ENCODE peak calls at places on chromosomes 2 and 18, in ten cellular contexts. X, E, T, A, V, P, L, O, W and N are unnamed samples.

GRCh38 chr2:46901611-46902010 is 14.0 kb downstream of the MCFD2 start:
- DNase-seq in P (no peak), V (no peak), X (no peak), O (no peak), A (no peak), T (no peak), E (no peak), L (no peak), W (no peak), N (no peak)

GRCh38 chr2:83234291-83234690 is 1224.8 kb downstream of the SUCLG1 start:
- DNase-seq in E (no peak), A (no peak), W (no peak), L (no peak), X (no peak), V (no peak), T (no peak), P (no peak), O (no peak), N (no peak)

GRCh38 chr2:226798422-226799210 is 1.0 kb downstream of the IRS1 start:
- DNase-seq in X (peak; percentile 68), A (peak; percentile 90), V (peak; percentile 59), W (peak; percentile 74), O (peak; percentile 53), E (peak; percentile 50), T (peak; percentile 72), P (peak; percentile 44), L (peak; percentile 77), N (peak; percentile 35)

GRCh38 chr2:168691221-168691620 is 111.2 kb upstream of the NOSTRIN start:
- DNase-seq in W (no peak), X (no peak), A (no peak), L (no peak), O (no peak), P (no peak), V (no peak), T (no peak), E (no peak), N (no peak)

GRCh38 chr18:42564761-42565160 is 550.7 kb downstream of the RIT2 start:
- DNase-seq in V (no peak), W (no peak), X (no peak), T (no peak), A (no peak), O (no peak), E (no peak), L (no peak), P (no peak), N (no peak)

GRCh38 chr18:40904295-40904694 is 1050.7 kb upstream of the PIK3C3 start:
- DNase-seq in X (no peak), E (no peak), L (no peak), T (no peak), A (no peak), P (no peak), O (no peak), V (no peak), W (no peak), N (no peak)

GRCh38 chr2:174059875-174060226 is 94.7 kb upstream of the SP3 start:
- DNase-seq in X (peak; percentile 35), T (no peak), O (no peak), P (no peak), V (no peak), L (no peak), A (no peak), E (no peak), W (no peak), N (peak; percentile 54)

GRCh38 chr18:23964282-23965238 is 50.0 kb upstream of the TTC39C start:
- DNase-seq in E (no peak), P (peak; percentile 40), W (no peak), T (peak; percentile 72), L (no peak), V (no peak), X (no peak), A (no peak), O (no peak), N (no peak)

GRCh38 chr18:12255626-12256026 is 1.5 kb downstream of the CIDEA start:
- DNase-seq in E (no peak), W (no peak), O (no peak), X (peak; percentile 13), A (peak; percentile 18), P (no peak), L (no peak), T (no peak), V (no peak), N (peak; percentile 29)

GRCh38 chr2:151357359-151357758 is at the start of gene TNFAIP6:
- DNase-seq in W (no peak), V (no peak), X (peak; percentile 98), T (no peak), E (peak; percentile 7), O (no peak), P (no peak), A (no peak), L (no peak), N (peak; percentile 88)

GRCh38 chr2:25448808-25449207 is 107.1 kb upstream of the DNMT3A start:
- DNase-seq in P (no peak), A (no peak), L (no peak), V (no peak), O (no peak), T (no peak), W (no peak), E (no peak), X (no peak), N (no peak)

GRCh38 chr2:154698789-154699559 is 479 bp downstream of the KCNJ3 start:
- DNase-seq in L (no peak), A (peak; percentile 64), T (no peak), V (no peak), X (no peak), P (no peak), O (no peak), E (no peak), W (peak; percentile 60), N (no peak)

DNA sequence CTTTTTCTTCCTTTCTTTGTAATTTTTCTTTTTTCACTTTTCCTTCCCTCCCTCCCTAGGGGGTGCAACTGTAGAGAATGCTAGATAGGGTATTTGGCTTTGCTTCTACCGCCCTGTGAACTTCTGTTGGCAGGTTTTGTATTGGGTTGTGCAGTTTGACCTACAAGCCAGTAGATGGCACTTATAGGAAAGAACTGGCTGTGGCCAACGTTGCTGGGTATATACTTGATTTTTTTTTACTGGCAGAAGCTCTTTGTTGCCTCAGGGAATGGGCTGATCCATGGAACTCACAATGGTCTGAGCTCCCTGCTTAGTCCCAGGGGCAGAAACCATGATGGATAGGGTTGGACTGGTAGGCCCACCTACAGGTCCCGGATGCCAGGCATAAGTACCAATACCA is 1019.5 kb upstream of the LRRTM1 start:
- DNase-seq in V (no peak), E (no peak), L (no peak), X (peak; percentile 25), P (no peak), W (peak; percentile 16), O (peak; percentile 40), T (no peak), A (no peak), N (peak; percentile 39)
- TF ChIP-seq CTCF in V (no peak), E (no peak), L (no peak), X (peak; percentile 34), P (no peak), W (peak; percentile 36), O (peak; percentile 54), T (no peak), A (no peak), N (peak; percentile 51)

GRCh38 chr2:2805263-2805662 is 474.2 kb upstream of the MYT1L start:
- DNase-seq in W (no peak), O (no peak), L (no peak), X (no peak), T (no peak), V (no peak), P (no peak), A (no peak), E (no peak), N (no peak)
- TF ChIP-seq CTCF in W (no peak), O (no peak), L (no peak), X (no peak), T (no peak), V (no peak), P (no peak), A (no peak), E (no peak), N (no peak)

GRCh38 chr2:162343824-162344616 is at the start of gene GCA:
- DNase-seq in O (peak; percentile 98), W (peak; percentile 99), X (peak; percentile 93), A (peak; percentile 99), V (peak; percentile 98), E (peak; percentile 89), L (peak; percentile 91), P (peak; percentile 98), T (peak; percentile 99), N (peak; percentile 24)
- TF ChIP-seq CTCF in O (no peak), W (peak; percentile 30), X (no peak), A (peak; percentile 27), V (no peak), E (no peak), L (no peak), P (no peak), T (no peak), N (no peak)

GRCh38 chr2:121129692-121130091 is 155.3 kb downstream of the TFCP2L1 start:
- DNase-seq in X (no peak), O (no peak), L (no peak), A (no peak), W (no peak), V (no peak), E (no peak), P (no peak), T (no peak), N (no peak)

GRCh38 chr2:121130301-121130850 is 154.6 kb downstream of the TFCP2L1 start:
- DNase-seq in O (no peak), V (no peak), L (no peak), X (no peak), W (no peak), T (no peak), E (no peak), A (no peak), P (no peak), N (no peak)

GRCh38 chr2:121131375-121131774 is 153.6 kb downstream of the TFCP2L1 start:
- DNase-seq in E (no peak), V (no peak), W (no peak), T (no peak), X (no peak), O (no peak), A (no peak), L (no peak), P (no peak), N (no peak)

GRCh38 chr2:121132054-121132453 is 152.9 kb downstream of the TFCP2L1 start:
- DNase-seq in T (no peak), V (no peak), P (no peak), L (no peak), O (no peak), W (no peak), E (no peak), A (no peak), X (no peak), N (no peak)

DNA sequence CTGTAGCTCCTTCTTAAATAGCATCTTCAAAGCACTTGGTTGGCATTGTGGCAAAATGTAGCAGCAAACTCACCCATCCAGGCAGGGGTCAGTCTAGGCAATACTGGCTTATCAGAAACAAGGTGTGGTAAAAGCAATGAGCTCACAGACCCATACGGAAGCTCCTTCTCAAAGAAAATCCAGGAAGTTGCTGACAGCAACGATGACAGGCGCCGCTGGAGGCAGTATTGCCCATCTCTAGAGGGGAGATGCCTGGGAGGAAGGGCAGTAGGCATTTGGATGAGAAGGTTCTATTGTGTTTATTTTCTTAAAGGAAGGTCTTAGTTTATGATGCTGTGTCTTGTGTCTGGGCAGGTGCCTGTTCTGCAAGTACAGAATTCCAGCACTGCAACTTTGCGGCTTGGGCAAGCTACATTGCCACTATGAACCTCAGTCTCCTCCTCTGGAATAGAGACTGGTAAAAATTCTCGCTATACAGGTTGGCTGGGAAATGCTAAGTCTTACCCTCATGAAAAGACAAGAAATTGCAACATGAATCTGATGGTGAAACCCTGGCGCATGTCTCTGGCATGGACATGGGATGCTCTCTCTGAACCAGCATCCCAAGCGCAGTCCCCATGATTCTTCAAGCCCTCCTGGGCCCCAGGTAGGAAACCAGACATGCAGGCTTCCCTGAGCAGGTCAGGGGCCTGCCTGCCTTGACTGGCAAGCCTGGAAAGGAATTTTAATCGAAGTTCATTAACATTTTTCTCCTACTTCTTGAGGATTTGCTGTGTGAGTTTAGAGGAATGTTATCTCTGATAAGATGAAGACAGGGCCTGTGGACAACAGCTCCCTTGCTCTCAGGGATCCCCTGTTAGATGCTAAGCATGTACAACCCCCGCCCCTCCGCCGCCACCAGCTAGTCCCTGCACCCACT is 156.0 kb downstream of the TFCP2L1 start:
- DNase-seq in V (no peak), E (no peak), W (peak; percentile 85), X (peak; percentile 17), T (peak; percentile 89), P (no peak), A (no peak), O (no peak), L (peak; percentile 44), N (no peak)
- TF ChIP-seq CTCF in V (peak; percentile 21), E (peak; percentile 20), W (peak; percentile 91), X (peak; percentile 63), T (peak; percentile 75), P (no peak), A (peak; percentile 29), O (peak; percentile 31), L (no peak), N (no peak)